ENCODE peak calls at places on chromosomes 16 and 17, in nine cellular contexts. P is T-cell; A is stimulated activated CD8-positive, alpha-beta memory T cell treated with anti-CD3 and anti-CD28 coated beads, Interleukin-2, amount 100 ng/mL, for 1 hour; G is Ammon's horn; S is non-pigmented ciliary epithelial cell; V is CD4-positive, alpha-beta memory T cell; Y is amniotic stem cell; K is H1; T is GM06990. O is an unnamed sample.

GRCh38 chr17:50459081-50459676 is 9.5 kb downstream of the CHAD start:
- DNase-seq in P (no peak), G (no peak), K (no peak), A (no peak), Y (no peak), S (no peak), V (no peak), T (no peak), O (no peak)

GRCh38 chr16:76639685-76640289 is 362.6 kb downstream of the CNTNAP4 start:
- DNase-seq in V (no peak), A (no peak), T (no peak), Y (no peak), S (no peak), G (no peak), K (peak), P (no peak), O (no peak)

GRCh38 chr17:4161560-4162221 is 18.7 kb downstream of the CYB5D2 start:
- DNase-seq in Y (no peak), T (no peak), V (no peak), P (no peak), G (no peak), A (no peak), S (no peak), K (no peak), O (no peak)

GRCh38 chr17:34305061-34305460 is 14.2 kb upstream of the CCL8 start:
- DNase-seq in Y (no peak), V (no peak), P (no peak), K (no peak), G (no peak), A (no peak), S (no peak), T (no peak), O (no peak)

GRCh38 chr16:79469999-79470398 is 130.5 kb downstream of the MAF start:
- DNase-seq in A (no peak), G (no peak), S (no peak), T (no peak), P (no peak), K (no peak), Y (no peak), V (no peak), O (no peak)

GRCh38 chr16:50761276-50761675 is 19.4 kb downstream of the CYLD start:
- DNase-seq in A (no peak), V (no peak), G (no peak), P (no peak), S (no peak), K (no peak), T (no peak), Y (no peak), O (no peak)

GRCh38 chr17:6908807-6909206 is 77.3 kb upstream of the TEKT1 start:
- DNase-seq in T (no peak), S (no peak), K (no peak), A (no peak), Y (no peak), P (no peak), V (no peak), G (no peak), O (no peak)

GRCh38 chr17:15340966-15341365 is 431 bp downstream of the TEKT3 start:
- DNase-seq in G (no peak), Y (no peak), S (no peak), A (no peak), V (no peak), T (no peak), K (no peak), P (no peak), O (no peak)

GRCh38 chr17:5587431-5588032 is 3.2 kb upstream of the NLRP1 start:
- DNase-seq in V (peak), G (peak), A (peak), Y (peak), P (peak), S (no peak), K (no peak), T (no peak), O (peak)

GRCh38 chr16:27112093-27112811 is 45.5 kb downstream of the C16orf82 start:
- DNase-seq in P (no peak), K (no peak), S (no peak), A (no peak), G (no peak), T (no peak), Y (no peak), V (no peak), O (no peak)

GRCh38 chr17:20805751-20806150 is 226.2 kb downstream of the CDRT15L2 start:
- DNase-seq in S (no peak), G (no peak), Y (no peak), P (no peak), V (no peak), K (no peak), A (no peak), T (no peak), O (no peak)

GRCh38 chr17:13384626-13385025 is 217.1 kb downstream of the HS3ST3A1 start:
- DNase-seq in G (no peak), S (no peak), Y (no peak), A (no peak), P (no peak), K (no peak), V (no peak), T (no peak), O (no peak)

GRCh38 chr16:15636392-15636873 is 6.5 kb downstream of the MARF1 start:
- DNase-seq in G (no peak), S (no peak), Y (no peak), V (peak), T (peak), A (no peak), P (peak), K (no peak), O (peak)

GRCh38 chr16:85425061-85425662 is 188.0 kb upstream of the GSE1 start:
- DNase-seq in Y (no peak), T (no peak), P (no peak), K (no peak), A (no peak), G (no peak), S (no peak), V (no peak), O (peak)

GRCh38 chr17:76271669-76272540 is 6.8 kb downstream of the UBALD2 start:
- DNase-seq in P (peak), S (no peak), K (no peak), A (no peak), V (peak), Y (no peak), T (peak), G (no peak), O (peak)

GRCh38 chr17:51803161-51803560 is 355.4 kb downstream of the CA10 start:
- DNase-seq in T (no peak), A (no peak), K (no peak), G (no peak), Y (no peak), P (no peak), V (no peak), S (no peak), O (no peak)

GRCh38 chr17:82424001-82424862 is 5.8 kb upstream of the OGFOD3 start:
- DNase-seq in Y (no peak), S (no peak), V (peak), G (no peak), T (no peak), P (peak), K (no peak), A (peak), O (no peak)

GRCh38 chr17:64159051-64159590 is 29.2 kb upstream of the ERN1 start:
- DNase-seq in G (no peak), S (no peak), Y (no peak), V (no peak), K (no peak), P (no peak), T (no peak), A (no peak), O (no peak)

GRCh38 chr16:3266873-3267537 is 10.6 kb upstream of the MEFV start:
- DNase-seq in Y (no peak), V (peak), S (no peak), G (peak), A (no peak), P (no peak), T (no peak), K (no peak), O (no peak)

GRCh38 chr17:64123114-64123513 is 6.8 kb downstream of the ERN1 start:
- DNase-seq in S (no peak), P (no peak), Y (no peak), A (no peak), V (no peak), K (no peak), G (no peak), T (no peak), O (no peak)

GRCh38 chr16:74778646-74779045 is 4.0 kb upstream of the FA2H start:
- DNase-seq in A (no peak), K (no peak), P (no peak), Y (no peak), S (no peak), T (no peak), G (no peak), V (no peak), O (no peak)

GRCh38 chr16:3963203-3963602 is 82.7 kb upstream of the CREBBP start:
- DNase-seq in P (peak), G (peak), V (peak), T (no peak), A (no peak), S (no peak), K (no peak), Y (no peak), O (peak)